ENCODE peak calls at places on chromosomes 1 and 21, in four cellular contexts. O is Right ventricle myocardium superior; B is activated CD4-positive, CD25-positive, alpha-beta regulatory T cell; V is activated T-helper 1 cell treated with Interleukin-2 at 50 U/mL for 16 hours. A is an unnamed sample.

GRCh38 chr1:88595355-88595754 is 88.7 kb upstream of the PKN2 start:
- DNase-seq in B (no peak), V (no peak), O (no peak), A (no peak)

GRCh38 chr1:8244304-8244703 is 73.6 kb upstream of the SLC45A1 start:
- DNase-seq in V (no peak), O (no peak), B (no peak), A (no peak)

GRCh38 chr21:44709426-44710293 is 1.7 kb downstream of the TSPEAR start:
- DNase-seq in B (no peak), V (no peak), O (no peak), A (peak)

GRCh38 chr1:228393811-228394570 is 12.6 kb downstream of the TRIM11 start:
- DNase-seq in B (no peak), O (no peak), V (no peak), A (no peak)

GRCh38 chr1:154755858-154756730 is 114.0 kb downstream of the KCNN3 start:
- DNase-seq in O (no peak), V (no peak), B (no peak), A (peak)

GRCh38 chr1:40636777-40637176 is 28.7 kb downstream of the RIMS3 start:
- DNase-seq in O (no peak), V (no peak), B (no peak), A (no peak)

GRCh38 chr1:203621559-203622130 is 5.0 kb upstream of the ATP2B4 start:
- DNase-seq in O (no peak), V (no peak), B (no peak), A (no peak)

GRCh38 chr1:36223373-36223995 is 759 bp upstream of the THRAP3 start:
- DNase-seq in V (no peak), O (no peak), B (no peak), A (no peak)

GRCh38 chr1:226736001-226736907 is 2.8 kb downstream of the ITPKB start:
- DNase-seq in V (no peak), O (peak), B (no peak), A (peak)

GRCh38 chr1:44676484-44677200 is 2.1 kb downstream of the ARMH1 start:
- DNase-seq in B (no peak), O (no peak), V (no peak), A (no peak)

GRCh38 chr21:34795152-34796141 is 126.7 kb downstream of the CLIC6 start:
- DNase-seq in V (no peak), B (no peak), O (no peak), A (no peak)

GRCh38 chr1:17550684-17551584 is 11.4 kb downstream of the ARHGEF10L start:
- DNase-seq in V (no peak), B (no peak), O (no peak), A (no peak)

A was measured in activated CD8-positive, alpha-beta memory T cell treated with anti-CD3 and anti-CD28 coated beads, Interleukin-2, amount 50 U/mL, for 48 hours.